ENCODE peak calls at places on chromosome 10, in five cellular contexts. S is esophagus squamous epithelium, C is coronary artery, M is GM12865, I is fibroblast of mammary gland. Q is an unnamed sample.

GRCh38 chr10:71082930-71083329 is 129.4 kb upstream of the UNC5B start:
- DNase-seq in I (no peak), M (no peak), C (no peak), S (no peak), Q (no peak)

GRCh38 chr10:13450078-13450477 is 78.7 kb downstream of the BEND7 start:
- DNase-seq in I (peak; percentile 84), S (no peak), M (no peak), C (no peak), Q (peak; percentile 62)

GRCh38 chr10:119524720-119525070 is 17.8 kb downstream of the RGS10 start:
- DNase-seq in M (no peak), I (no peak), S (no peak), C (no peak), Q (no peak)

GRCh38 chr10:132397036-132397541 is at the start of gene PWWP2B:
- DNase-seq in C (no peak), M (peak; percentile 26), S (no peak), I (no peak), Q (no peak)

GRCh38 chr10:133411523-133412380 is 12.7 kb downstream of the SPRN start:
- DNase-seq in I (no peak), C (no peak), S (no peak), M (no peak), Q (no peak)

GRCh38 chr10:22727663-22728062 is 13.3 kb upstream of the PIP4K2A start:
- DNase-seq in S (no peak), I (no peak), M (no peak), C (no peak), Q (no peak)

GRCh38 chr10:18140149-18140956 is at the start of gene CACNB2:
- DNase-seq in C (peak; percentile 86), I (peak; percentile 66), S (no peak), M (no peak), Q (no peak)

GRCh38 chr10:35661236-35661635 is 19.1 kb upstream of the FZD8 start:
- DNase-seq in M (no peak), C (no peak), S (no peak), I (no peak), Q (no peak)

GRCh38 chr10:117792214-117792613 is 249.7 kb downstream of the EMX2 start:
- DNase-seq in I (no peak), M (no peak), C (no peak), S (no peak), Q (no peak)

GRCh38 chr10:56605043-56605442 is 244.0 kb upstream of the ZWINT start:
- DNase-seq in I (no peak), S (no peak), M (no peak), C (no peak), Q (no peak)

GRCh38 chr10:29554660-29555059 is 80.1 kb downstream of the SVIL start:
- DNase-seq in I (peak; percentile 70), M (no peak), S (no peak), C (no peak), Q (peak; percentile 43)

GRCh38 chr10:51368943-51369342 is 294.7 kb downstream of the PRKG1 start:
- DNase-seq in S (no peak), I (no peak), M (peak; percentile 15), C (no peak), Q (no peak)

GRCh38 chr10:74300651-74301050 is 149.6 kb downstream of the ADK start:
- DNase-seq in C (no peak), I (no peak), M (no peak), S (no peak), Q (no peak)

GRCh38 chr10:5538446-5538845 is 13.7 kb downstream of the CALML3 start:
- DNase-seq in I (no peak), C (peak; percentile 22), S (no peak), M (no peak), Q (peak; percentile 49)

GRCh38 chr10:48235501-48235900 is 39.0 kb downstream of the FRMPD2 start:
- DNase-seq in M (no peak), I (no peak), S (no peak), C (no peak), Q (no peak)

GRCh38 chr10:93220315-93221170 is 146.8 kb downstream of the CYP26A1 start:
- DNase-seq in M (no peak), S (no peak), C (no peak), I (no peak), Q (no peak)

GRCh38 chr10:87684001-87684628 is 24.4 kb downstream of the PAPSS2 start:
- DNase-seq in C (no peak), I (no peak), M (no peak), S (no peak), Q (no peak)

GRCh38 chr10:31099664-31100063 is 68.0 kb upstream of the ZNF438 start:
- DNase-seq in S (no peak), I (no peak), C (no peak), M (no peak), Q (no peak)

GRCh38 chr10:116241025-116241424 is 32.0 kb downstream of the GFRA1 start:
- DNase-seq in C (no peak), M (no peak), I (no peak), S (no peak), Q (no peak)

GRCh38 chr10:26430641-26431163 is 7.4 kb upstream of the APBB1IP start:
- DNase-seq in C (no peak), I (no peak), S (no peak), M (peak; percentile 93), Q (no peak)

GRCh38 chr10:47025540-47026300 is 114.5 kb downstream of the PTPN20 start:
- DNase-seq in S (no peak), I (peak; percentile 65), M (no peak), C (peak; percentile 74), Q (peak; percentile 22)

GRCh38 chr10:8568401-8568800 is 513.9 kb downstream of the GATA3 start:
- DNase-seq in I (no peak), C (no peak), S (no peak), M (no peak), Q (no peak)

GRCh38 chr10:114087255-114087654 is 43.6 kb downstream of the ADRB1 start:
- DNase-seq in M (no peak), I (no peak), C (no peak), S (no peak), Q (no peak)

GRCh38 chr10:50325449-50326188 is 74.3 kb upstream of the ASAH2 start:
- DNase-seq in M (peak; percentile 64), S (no peak), C (peak; percentile 78), I (peak; percentile 98), Q (peak; percentile 96)

GRCh38 chr10:22770270-22770669 is 55.9 kb upstream of the PIP4K2A start:
- DNase-seq in I (no peak), M (no peak), S (no peak), C (no peak), Q (no peak)

GRCh38 chr10:110493832-110494426 is 3.8 kb upstream of the DUSP5 start:
- DNase-seq in S (no peak), M (no peak), I (peak; percentile 29), C (no peak), Q (no peak)

GRCh38 chr10:110497438-110498086 is at the start of gene DUSP5:
- DNase-seq in I (peak; percentile 90), M (peak; percentile 97), S (peak; percentile 84), C (peak; percentile 95), Q (peak; percentile 88)

GRCh38 chr10:110496553-110497437 is 912 bp upstream of the DUSP5 start:
- DNase-seq in S (no peak), C (no peak), M (no peak), I (no peak), Q (no peak)

GRCh38 chr10:110494532-110494931 is 3.2 kb upstream of the DUSP5 start:
- DNase-seq in C (no peak), M (no peak), S (no peak), I (peak; percentile 53), Q (no peak)

GRCh38 chr10:110495731-110496552 is 1.8 kb upstream of the DUSP5 start:
- DNase-seq in C (no peak), I (peak; percentile 97), S (no peak), M (peak; percentile 50), Q (peak; percentile 77)
- H3K4me3 ChIP-seq in C (peak overlapping the region; percentile 86), I (peak overlapping the region; percentile 90), S (peak overlapping the region; percentile 78), M (peak overlapping the region; percentile 77), Q (peak overlapping the region; percentile 77)

GRCh38 chr10:128035557-128035973 is 90.7 kb downstream of the MKI67 start:
- DNase-seq in I (peak; percentile 22), C (no peak), S (no peak), M (peak; percentile 53), Q (no peak)
- TF ChIP-seq CTCF in I (peak; percentile 82), C (peak; percentile 79), S (peak; percentile 79), M (peak; percentile 91), Q (peak; percentile 78)

GRCh38 chr10:129545257-129545656 is 78.2 kb downstream of the MGMT start:
- DNase-seq in S (no peak), M (no peak), I (peak; percentile 57), C (no peak), Q (no peak)
- H3K4me3 ChIP-seq in S (no peak overlapping the region), M (no peak overlapping the region), I (no peak overlapping the region), C (no peak overlapping the region), Q (no peak overlapping the region)

DNA sequence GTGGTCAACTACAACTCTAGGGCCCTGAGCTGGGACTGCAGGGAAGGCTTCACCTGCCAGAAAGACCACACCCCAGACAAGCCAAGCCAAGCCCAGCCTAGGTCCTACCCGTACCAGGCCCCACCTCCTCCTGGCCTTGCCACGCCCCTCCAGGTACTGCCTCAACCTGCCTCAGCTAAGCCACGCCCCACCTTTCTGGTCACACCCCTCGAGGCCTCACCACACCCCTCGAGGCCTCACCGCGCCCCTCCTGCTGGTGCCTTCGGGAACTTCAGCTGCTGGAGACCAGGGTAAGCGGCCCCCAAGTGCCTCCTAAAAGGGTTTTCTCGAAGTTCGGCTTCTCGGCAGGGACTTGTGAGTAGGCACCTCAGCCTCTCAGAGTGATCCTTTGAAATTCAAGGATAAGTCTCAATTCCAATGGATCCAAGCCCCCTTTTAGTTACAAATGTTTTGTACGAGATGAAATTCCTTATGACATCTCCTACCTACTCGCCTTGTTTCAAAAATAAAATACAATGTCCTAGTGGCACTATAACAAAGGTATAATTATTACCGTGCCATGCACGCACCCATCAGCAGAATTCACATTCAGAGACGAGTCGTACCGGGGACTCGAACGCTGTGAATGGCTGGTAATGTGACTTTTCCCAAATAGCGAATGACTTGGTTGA is 171.2 kb downstream of the ARHGAP21 start:
- DNase-seq in I (no peak), S (no peak), C (no peak), M (peak; percentile 48), Q (no peak)
- TF ChIP-seq CTCF in I (peak; percentile 40), S (peak; percentile 46), C (no peak), M (peak; percentile 13), Q (peak; percentile 41)

GRCh38 chr10:72328829-72329204 is 25.9 kb downstream of the DNAJB12 start:
- DNase-seq in S (no peak), C (no peak), M (peak; percentile 54), I (no peak), Q (no peak)
- H3K4me3 ChIP-seq in S (no peak overlapping the region), C (no peak overlapping the region), M (peak overlapping the region; percentile 62), I (no peak overlapping the region), Q (no peak overlapping the region)

GRCh38 chr10:63200416-63200815 is 67.3 kb downstream of the NRBF2 start:
- DNase-seq in M (no peak), C (no peak), S (no peak), I (no peak), Q (peak; percentile 22)
- TF ChIP-seq CTCF in M (no peak), C (no peak), S (no peak), I (no peak), Q (no peak)